ENCODE peak calls at places on chromosomes 11 and 22, in nine cellular contexts. Q is left lung; K is pancreas; N is CD8-positive, alpha-beta memory T cell; B is WERI-Rb-1; V is epithelial cell of prostate; X is spleen; A is CD8-positive, alpha-beta T cell; D is K562. S is an unnamed sample.

GRCh38 chr11:108498046-108498815 is at the start of gene POGLUT3:
- DNase-seq in D (peak), Q (peak), N (peak), X (peak), A (peak), K (peak), V (no peak), B (peak), S (no peak)

GRCh38 chr11:83257638-83258229 is 28.4 kb downstream of the CCDC90B start:
- DNase-seq in A (no peak), K (no peak), Q (no peak), V (no peak), N (no peak), B (no peak), X (no peak), D (no peak), S (no peak)

GRCh38 chr22:38034278-38034882 is 22.8 kb upstream of the PICK1 start:
- DNase-seq in X (peak), D (peak), N (no peak), V (peak), A (no peak), Q (peak), B (peak), K (no peak), S (peak)

GRCh38 chr11:106491751-106492150 is 414.3 kb downstream of the AASDHPPT start:
- DNase-seq in N (no peak), Q (no peak), A (no peak), X (no peak), B (no peak), V (no peak), D (no peak), K (no peak), S (no peak)

GRCh38 chr11:80255021-80255420 is 814.2 kb upstream of the TENM4 start:
- DNase-seq in Q (no peak), K (no peak), B (no peak), V (no peak), N (no peak), X (no peak), A (no peak), D (no peak), S (no peak)

GRCh38 chr22:27804683-27805297 is 3.2 kb upstream of the MN1 start:
- DNase-seq in N (peak), D (peak), K (peak), V (no peak), Q (no peak), A (peak), X (no peak), B (peak), S (no peak)

GRCh38 chr11:693415-693831 is 1.6 kb downstream of the DEAF1 start:
- DNase-seq in A (no peak), X (peak), Q (no peak), B (no peak), V (no peak), N (no peak), D (peak), K (no peak), S (no peak)

GRCh38 chr22:44721206-44721605 is 19.2 kb downstream of the PRR5 start:
- DNase-seq in V (no peak), B (no peak), N (no peak), X (no peak), K (no peak), Q (no peak), A (no peak), D (peak), S (no peak)

GRCh38 chr11:133889893-133890292 is 44.6 kb upstream of the SPATA19 start:
- DNase-seq in Q (no peak), A (no peak), K (no peak), V (no peak), B (no peak), D (no peak), X (no peak), N (no peak), S (no peak)

GRCh38 chr11:70423523-70424505 is 25.5 kb downstream of the CTTN start:
- DNase-seq in X (no peak), V (no peak), K (no peak), D (peak), N (no peak), Q (peak), A (peak), B (no peak), S (no peak)

GRCh38 chr22:46823248-46823647 is 60.8 kb downstream of the TBC1D22A start:
- DNase-seq in V (no peak), A (no peak), Q (no peak), B (no peak), K (peak), N (no peak), D (no peak), X (no peak), S (no peak)

GRCh38 chr11:34647131-34647530 is 26.2 kb downstream of the EHF start:
- DNase-seq in A (no peak), D (no peak), Q (no peak), K (no peak), N (no peak), B (no peak), X (no peak), V (no peak), S (no peak)

GRCh38 chr11:127806486-127806885 is 780.9 kb downstream of the ETS1 start:
- DNase-seq in Q (no peak), K (no peak), V (no peak), X (no peak), A (no peak), N (no peak), B (no peak), D (no peak), S (no peak)

GRCh38 chr11:36150986-36151385 is 138.2 kb downstream of the COMMD9 start:
- DNase-seq in Q (no peak), N (no peak), D (no peak), V (no peak), B (no peak), K (no peak), X (no peak), A (no peak), S (no peak)

GRCh38 chr22:43365715-43366440 is 22.7 kb upstream of the SCUBE1 start:
- DNase-seq in A (no peak), Q (no peak), B (no peak), D (no peak), X (no peak), V (no peak), N (no peak), K (peak), S (no peak)

GRCh38 chr22:47567126-47567730 is 804.8 kb downstream of the TBC1D22A start:
- DNase-seq in K (no peak), D (no peak), V (no peak), A (no peak), X (no peak), B (no peak), N (no peak), Q (no peak), S (no peak)

GRCh38 chr11:68011046-68011943 is 1.2 kb downstream of the ALDH3B1 start:
- DNase-seq in A (no peak), V (no peak), D (no peak), X (no peak), K (no peak), B (no peak), Q (peak), N (no peak), S (no peak)

GRCh38 chr11:73950869-73951710 is at the start of gene DNAJB13:
- DNase-seq in Q (peak), V (peak), B (peak), K (no peak), A (no peak), X (no peak), N (no peak), D (peak), S (no peak)

GRCh38 chr22:46769191-46769675 is 6.8 kb downstream of the TBC1D22A start:
- DNase-seq in X (peak), Q (peak), A (no peak), K (peak), V (no peak), B (no peak), N (no peak), D (no peak), S (no peak)

GRCh38 chr11:61946894-61947293 is 3.3 kb upstream of the BEST1 start:
- DNase-seq in N (no peak), V (no peak), B (no peak), K (no peak), Q (no peak), X (no peak), A (no peak), D (no peak), S (no peak)

GRCh38 chr22:40485813-40486610 is 115.6 kb downstream of the SGSM3 start:
- DNase-seq in A (no peak), Q (no peak), K (no peak), N (no peak), D (no peak), X (no peak), B (no peak), V (no peak), S (peak)

GRCh38 chr11:66157182-66157864 is 87.3 kb downstream of the PACS1 start:
- DNase-seq in B (no peak), X (no peak), Q (no peak), A (no peak), K (no peak), N (no peak), V (no peak), D (peak), S (no peak)

GRCh38 chr11:122170815-122171475 is 54.9 kb upstream of the BLID start:
- DNase-seq in N (no peak), K (no peak), A (no peak), D (no peak), Q (peak), B (no peak), X (no peak), V (peak), S (no peak)

GRCh38 chr11:94059065-94059464 is 37.9 kb downstream of the HEPHL1 start:
- DNase-seq in N (no peak), B (no peak), A (no peak), V (no peak), K (no peak), D (no peak), X (no peak), Q (no peak), S (no peak)

GRCh38 chr11:71393283-71393682 is 54.9 kb downstream of the DHCR7 start:
- DNase-seq in Q (no peak), D (no peak), K (no peak), N (no peak), V (no peak), X (no peak), B (no peak), A (no peak), S (no peak)

GRCh38 chr11:43278302-43278956 is 33.4 kb upstream of the API5 start:
- DNase-seq in V (no peak), B (peak), K (no peak), N (no peak), Q (no peak), A (no peak), D (peak), X (no peak), S (no peak)

GRCh38 chr11:92948116-92948515 is 21.3 kb upstream of the MTNR1B start:
- DNase-seq in D (no peak), A (no peak), X (no peak), N (no peak), K (no peak), B (no peak), V (no peak), Q (no peak), S (no peak)

GRCh38 chr11:3823303-3823702 is 14.9 kb downstream of the PGAP2 start:
- DNase-seq in K (no peak), A (no peak), N (no peak), D (no peak), B (no peak), Q (no peak), X (no peak), V (no peak), S (no peak)

GRCh38 chr11:110373061-110373702 is 56.6 kb upstream of the FDX1 start:
- DNase-seq in D (no peak), Q (no peak), N (no peak), K (no peak), A (no peak), V (no peak), X (no peak), B (no peak), S (no peak)

GRCh38 chr11:63709336-63709735 is 28.0 kb downstream of the RTN3 start:
- DNase-seq in V (no peak), A (no peak), X (no peak), D (no peak), N (no peak), Q (no peak), K (no peak), B (no peak), S (no peak)

GRCh38 chr11:27722945-27723344 is 22.7 kb upstream of the BDNF start:
- DNase-seq in Q (no peak), B (peak), V (no peak), A (no peak), K (no peak), X (no peak), D (no peak), N (no peak), S (no peak)

GRCh38 chr22:50705219-50705691 is 32.6 kb downstream of the SHANK3 start:
- DNase-seq in V (no peak), A (no peak), D (peak), Q (no peak), K (peak), N (no peak), X (peak), B (no peak), S (peak)

GRCh38 chr22:50704510-50705218 is 32.0 kb downstream of the SHANK3 start:
- DNase-seq in B (no peak), N (no peak), X (peak), A (no peak), Q (peak), K (peak), V (no peak), D (no peak), S (peak)

GRCh38 chr22:50705851-50706351 is 32.1 kb upstream of the ACR start:
- DNase-seq in A (no peak), V (no peak), N (no peak), X (peak), D (no peak), K (peak), B (no peak), Q (no peak), S (peak)

GRCh38 chr22:50708474-50708873 is 29.5 kb upstream of the ACR start:
- DNase-seq in N (no peak), A (no peak), V (no peak), Q (no peak), D (no peak), X (no peak), K (no peak), B (no peak), S (no peak)

GRCh38 chr22:50706481-50707125 is 31.4 kb upstream of the ACR start:
- DNase-seq in D (no peak), X (peak), V (no peak), K (peak), B (no peak), Q (no peak), A (no peak), N (no peak), S (peak)
- H3K27ac ChIP-seq in D (no peak), X (no peak), V (no peak), K (no peak), B (no peak), Q (no peak), A (no peak), N (no peak), S (no peak)

GRCh38 chr11:120183701-120184141 is 27.1 kb upstream of the OAF start:
- DNase-seq in B (no peak), D (no peak), A (no peak), Q (no peak), V (no peak), K (peak), X (peak), N (no peak), S (no peak)
- H3K27ac ChIP-seq in B (no peak), D (no peak), A (no peak), Q (no peak), V (no peak), K (peak), X (no peak), N (no peak), S (no peak)

GRCh38 chr11:64777449-64778222 is 706 bp downstream of the SF1 start:
- DNase-seq in X (peak), B (peak), N (peak), K (peak), A (peak), D (peak), V (peak), Q (peak), S (peak)
- H3K27ac ChIP-seq in X (peak), B (peak), N (peak), K (peak), A (peak), D (peak), V (peak), Q (peak), S (peak)

GRCh38 chr22:35581023-35581413 is 36.1 kb downstream of the MB start:
- DNase-seq in V (no peak), D (no peak), X (no peak), K (no peak), Q (no peak), N (no peak), B (no peak), A (no peak), S (no peak)

GRCh38 chr22:35580351-35581022 is 36.6 kb downstream of the MB start:
- DNase-seq in V (no peak), D (no peak), K (no peak), A (no peak), Q (no peak), N (no peak), X (no peak), B (no peak), S (no peak)

GRCh38 chr22:35586771-35587170 is 30.4 kb downstream of the MB start:
- DNase-seq in K (no peak), Q (no peak), X (no peak), N (no peak), V (no peak), A (no peak), D (no peak), B (no peak), S (no peak)

GRCh38 chr22:35582218-35582860 is 34.8 kb downstream of the MB start:
- DNase-seq in B (no peak), D (no peak), K (no peak), Q (no peak), X (no peak), A (no peak), N (no peak), V (no peak), S (no peak)

GRCh38 chr22:35582861-35583670 is 34.1 kb downstream of the MB start:
- DNase-seq in A (peak), K (peak), D (peak), N (peak), V (no peak), B (peak), Q (peak), X (peak), S (no peak)
- H3K27ac ChIP-seq in A (no peak), K (no peak), D (no peak), N (no peak), V (no peak), B (no peak), Q (no peak), X (no peak), S (no peak)